ENCODE peak calls at places on chromosomes 1 and 21, in seven cellular contexts. K, Y, S, V, O, N and Q are unnamed samples.

GRCh38 chr21:41899431-41900202 is 20.5 kb upstream of the PRDM15 start:
- DNase-seq in O (no peak), N (no peak), S (no peak), K (no peak), V (no peak), Y (peak; percentile 16), Q (no peak)

GRCh38 chr1:155984341-155984740 is 6.0 kb upstream of the ARHGEF2 start:
- DNase-seq in V (no peak), K (no peak), N (no peak), O (no peak), Y (no peak), S (peak; percentile 97), Q (no peak)

GRCh38 chr21:42629856-42630410 is 23.5 kb upstream of the PDE9A start:
- DNase-seq in V (no peak), Y (no peak), N (no peak), O (no peak), S (no peak), K (no peak), Q (no peak)

GRCh38 chr1:94579876-94580294 is 38.3 kb upstream of the F3 start:
- DNase-seq in S (peak; percentile 61), V (no peak), K (no peak), O (no peak), Y (no peak), N (no peak), Q (no peak)

GRCh38 chr1:231630558-231631205 is 4.1 kb downstream of the DISC1 start:
- DNase-seq in O (no peak), S (no peak), V (no peak), K (no peak), Y (no peak), N (no peak), Q (no peak)

GRCh38 chr1:156480411-156481192 is 20.0 kb downstream of the MEF2D start:
- DNase-seq in N (peak; percentile 79), K (peak; percentile 65), Y (peak; percentile 76), O (no peak), V (peak; percentile 86), S (peak; percentile 95), Q (no peak)

GRCh38 chr21:36893581-36893980 is 72.9 kb downstream of the HLCS start:
- DNase-seq in Y (no peak), O (no peak), V (no peak), S (no peak), N (no peak), K (no peak), Q (no peak)

GRCh38 chr1:193237381-193237978 is 51.1 kb upstream of the B3GALT2 start:
- DNase-seq in K (no peak), V (no peak), Y (no peak), O (no peak), S (no peak), N (no peak), Q (no peak)

GRCh38 chr1:67532452-67533216 is 102.4 kb upstream of the SERBP1 start:
- DNase-seq in V (no peak), S (peak; percentile 83), K (no peak), O (no peak), N (peak; percentile 84), Y (peak; percentile 7), Q (peak; percentile 43)

GRCh38 chr1:93447481-93448291 is at the start of gene FNBP1L:
- DNase-seq in S (peak; percentile 95), O (no peak), Y (peak; percentile 34), N (peak; percentile 91), K (peak; percentile 83), V (peak; percentile 87), Q (peak; percentile 87)

GRCh38 chr1:182841368-182841988 is 2.3 kb downstream of the DHX9 start:
- DNase-seq in S (no peak), Y (no peak), K (no peak), O (no peak), N (no peak), V (no peak), Q (no peak)

GRCh38 chr1:19011832-19012231 is 55.4 kb upstream of the IFFO2 start:
- DNase-seq in S (no peak), K (no peak), V (no peak), Y (no peak), N (no peak), O (no peak), Q (no peak)

GRCh38 chr1:68047659-68048026 is 2.8 kb downstream of the DIRAS3 start:
- DNase-seq in N (no peak), O (no peak), K (no peak), Y (no peak), S (no peak), V (no peak), Q (no peak)

GRCh38 chr1:78102082-78102481 is 56.3 kb downstream of the GIPC2 start:
- DNase-seq in V (no peak), K (no peak), S (no peak), Y (no peak), O (no peak), N (no peak), Q (no peak)

GRCh38 chr1:210301254-210301955 is 27.3 kb upstream of the HHAT start:
- DNase-seq in V (no peak), K (no peak), O (no peak), S (no peak), N (peak; percentile 13), Y (no peak), Q (no peak)

GRCh38 chr1:67683736-67684525 is 1.1 kb upstream of the GADD45A start:
- DNase-seq in N (no peak), S (no peak), O (no peak), V (no peak), Y (peak; percentile 6), K (no peak), Q (no peak)

GRCh38 chr1:154741327-154741726 is 128.8 kb downstream of the KCNN3 start:
- DNase-seq in N (no peak), V (no peak), O (no peak), K (no peak), Y (no peak), S (no peak), Q (no peak)

GRCh38 chr1:226678251-226678650 is 60.8 kb downstream of the ITPKB start:
- DNase-seq in N (no peak), K (no peak), Y (no peak), O (no peak), V (no peak), S (no peak), Q (no peak)
- H3K4me1 ChIP-seq in N (peaks cover 18% of the 10 kb centered on the region), K (peaks cover 100% of the 10 kb centered on the region), Y (peaks cover 98% of the 10 kb centered on the region), O (peaks cover 71% of the 10 kb centered on the region), V (peaks cover 80% of the 10 kb centered on the region), S (peaks cover 15% of the 10 kb centered on the region), Q (no peaks in the 10 kb centered on the region)

GRCh38 chr1:235107368-235108184 is 21.1 kb downstream of the TOMM20 start:
- DNase-seq in S (no peak), V (no peak), K (no peak), Y (no peak), O (no peak), N (no peak), Q (no peak)
- H3K4me1 ChIP-seq in S (peaks cover 14% of the 10 kb centered on the region), V (no peaks in the 10 kb centered on the region), K (peaks cover 10% of the 10 kb centered on the region), Y (peaks cover 24% of the 10 kb centered on the region), O (peaks cover 8% of the 10 kb centered on the region), N (no peaks in the 10 kb centered on the region), Q (no peaks in the 10 kb centered on the region)

GRCh38 chr1:25735956-25736529 is 64.0 kb upstream of the SELENON start:
- DNase-seq in O (no peak), N (no peak), S (no peak), Y (no peak), V (no peak), K (no peak), Q (no peak)
- H3K4me1 ChIP-seq in O (no peaks in the 10 kb centered on the region), N (peaks cover 22% of the 10 kb centered on the region), S (no peaks in the 10 kb centered on the region), Y (peaks cover 14% of the 10 kb centered on the region), V (peaks cover 7% of the 10 kb centered on the region), K (peaks cover 14% of the 10 kb centered on the region), Q (no peaks in the 10 kb centered on the region)

GRCh38 chr1:225765982-225766674 is 11.5 kb upstream of the SRP9 start:
- DNase-seq in N (no peak), Y (no peak), K (no peak), O (no peak), V (no peak), S (no peak), Q (peak; percentile 4)

GRCh38 chr1:225769687-225770086 is 7.9 kb upstream of the SRP9 start:
- DNase-seq in K (no peak), Y (no peak), V (no peak), S (no peak), O (no peak), N (no peak), Q (no peak)

GRCh38 chr1:225768662-225769426 is 8.8 kb upstream of the SRP9 start:
- DNase-seq in O (no peak), K (no peak), Y (no peak), S (no peak), N (no peak), V (no peak), Q (no peak)

GRCh38 chr1:225767591-225768540 is 9.8 kb upstream of the SRP9 start:
- DNase-seq in Y (no peak), V (peak; percentile 88), K (peak; percentile 79), O (peak; percentile 70), S (peak; percentile 59), N (no peak), Q (peak; percentile 69)

DNA sequence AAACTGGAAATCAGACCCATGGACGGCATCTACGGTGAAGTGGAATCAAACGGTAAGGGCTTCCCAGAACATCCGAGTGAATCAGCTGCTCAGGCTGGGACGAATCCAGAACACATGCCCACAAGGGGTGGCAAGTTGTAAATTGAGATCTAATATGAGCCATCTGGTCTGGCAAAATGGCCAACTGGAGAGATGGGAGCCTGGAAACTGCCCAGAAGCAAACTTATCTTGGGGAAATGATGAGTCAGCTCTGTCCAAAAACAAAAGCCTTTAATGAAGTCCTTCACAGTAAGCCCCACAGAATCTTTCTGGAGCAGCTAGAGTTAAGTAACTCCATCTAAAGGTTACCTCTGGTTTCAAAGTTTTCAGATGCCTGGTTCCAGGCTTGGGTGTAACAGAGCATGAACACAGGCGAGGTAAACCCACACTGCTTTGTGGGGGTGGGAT is 10.6 kb upstream of the SRP9 start:
- DNase-seq in N (no peak), Y (no peak), K (no peak), V (no peak), O (no peak), S (no peak), Q (peak; percentile 40)
- H3K4me1 ChIP-seq in N (peaks cover 35% of the 10 kb centered on the region), Y (no peaks in the 10 kb centered on the region), K (peaks cover 72% of the 10 kb centered on the region), V (peaks cover 54% of the 10 kb centered on the region), O (peaks cover 21% of the 10 kb centered on the region), S (peaks cover 41% of the 10 kb centered on the region), Q (no peaks in the 10 kb centered on the region)

GRCh38 chr21:39006653-39007417 is 176.4 kb downstream of the PSMG1 start:
- DNase-seq in O (peak; percentile 29), V (peak; percentile 84), Y (no peak), S (no peak), K (peak; percentile 76), N (no peak), Q (peak; percentile 83)
- H3K4me1 ChIP-seq in O (peaks cover 8% of the 10 kb centered on the region), V (peaks cover 33% of the 10 kb centered on the region), Y (peaks cover 7% of the 10 kb centered on the region), S (peaks cover 7% of the 10 kb centered on the region), K (peaks cover 71% of the 10 kb centered on the region), N (peaks cover 33% of the 10 kb centered on the region), Q (peaks cover 17% of the 10 kb centered on the region)

GRCh38 chr1:27001570-27002360 is 8.3 kb downstream of the TRNP1 start:
- DNase-seq in Y (no peak), S (peak; percentile 40), O (peak; percentile 67), V (peak; percentile 73), K (peak; percentile 38), N (no peak), Q (no peak)
- H3K4me1 ChIP-seq in Y (peaks cover 4% of the 10 kb centered on the region), S (peaks cover 82% of the 10 kb centered on the region), O (peaks cover 51% of the 10 kb centered on the region), V (peaks cover 54% of the 10 kb centered on the region), K (peaks cover 67% of the 10 kb centered on the region), N (peaks cover 33% of the 10 kb centered on the region), Q (no peaks in the 10 kb centered on the region)

GRCh38 chr1:70299472-70299871 is 55.0 kb downstream of the ANKRD13C start:
- DNase-seq in V (no peak), O (no peak), S (no peak), K (no peak), Y (no peak), N (no peak), Q (no peak)
- H3K4me1 ChIP-seq in V (no peaks in the 10 kb centered on the region), O (no peaks in the 10 kb centered on the region), S (no peaks in the 10 kb centered on the region), K (no peaks in the 10 kb centered on the region), Y (no peaks in the 10 kb centered on the region), N (no peaks in the 10 kb centered on the region), Q (no peaks in the 10 kb centered on the region)

GRCh38 chr1:234842726-234843641 is 233.0 kb upstream of the IRF2BP2 start:
- DNase-seq in K (peak; percentile 66), S (no peak), V (no peak), N (peak; percentile 12), Y (peak; percentile 36), O (no peak), Q (no peak)
- H3K4me1 ChIP-seq in K (peaks cover 79% of the 10 kb centered on the region), S (peaks cover 12% of the 10 kb centered on the region), V (peaks cover 15% of the 10 kb centered on the region), N (peaks cover 7% of the 10 kb centered on the region), Y (peaks cover 56% of the 10 kb centered on the region), O (peaks cover 6% of the 10 kb centered on the region), Q (no peaks in the 10 kb centered on the region)